ENCODE peak calls at places on chromosome 18, in four cellular contexts. B is IMR-90, Y is trophoblast cell, Q is neuronal stem cell. X is an unnamed sample.

GRCh38 chr18:55907352-55908045 is 319.5 kb upstream of the TCF4 start:
- DNase-seq in B (peak; percentile 13), Y (no peak), Q (no peak), X (no peak)

GRCh38 chr18:6644841-6645240 is 84.7 kb upstream of the ARHGAP28 start:
- DNase-seq in B (no peak), Y (no peak), Q (no peak), X (peak; percentile 57)

GRCh38 chr18:24006731-24007308 is 7.7 kb upstream of the TTC39C start:
- DNase-seq in B (peak; percentile 73), Y (no peak), Q (no peak), X (no peak)

GRCh38 chr18:63137999-63138448 is 181.5 kb downstream of the BCL2 start:
- DNase-seq in B (no peak), Y (no peak), Q (no peak), X (peak; percentile 11)

GRCh38 chr18:52572036-52572750 is 232.2 kb downstream of the DCC start:
- DNase-seq in B (no peak), Y (no peak), Q (no peak), X (no peak)

GRCh38 chr18:79547413-79548076 is 132.1 kb upstream of the CTDP1 start:
- DNase-seq in B (no peak), Y (no peak), Q (no peak), X (no peak)

GRCh38 chr18:55351980-55352714 is 235.8 kb downstream of the TCF4 start:
- DNase-seq in B (peak; percentile 16), Y (no peak), Q (peak; percentile 44), X (peak; percentile 80)

GRCh38 chr18:36798738-36799473 is 29.9 kb downstream of the TPGS2 start:
- DNase-seq in B (peak; percentile 51), Y (no peak), Q (peak; percentile 15), X (no peak)

GRCh38 chr18:27040796-27041195 is 144.3 kb downstream of the CHST9 start:
- DNase-seq in B (no peak), Y (no peak), Q (no peak), X (no peak)

GRCh38 chr18:35983818-35984217 is 11.3 kb downstream of the RMP24 start:
- DNase-seq in B (peak; percentile 94), Y (no peak), Q (no peak), X (no peak)

GRCh38 chr18:69974365-69974764 is 26.7 kb upstream of the CD226 start:
- DNase-seq in B (peak; percentile 65), Y (no peak), Q (no peak), X (no peak)

GRCh38 chr18:70086085-70086484 is 119.4 kb downstream of the RTTN start:
- DNase-seq in B (no peak), Y (no peak), Q (no peak), X (no peak)

GRCh38 chr18:199768-200167 is 41.4 kb downstream of the USP14 start:
- DNase-seq in B (no peak), Y (no peak), Q (no peak), X (no peak)

GRCh38 chr18:8780227-8780626 is 74.9 kb downstream of the MTCL1 start:
- DNase-seq in B (no peak), Y (no peak), Q (no peak), X (no peak)
- H2AK5ac ChIP-seq in B (no peak overlapping the region), Y (no peak overlapping the region), Q (no peak overlapping the region), X (no peak overlapping the region)

GRCh38 chr18:47420130-47420529 is 168.7 kb upstream of the SKOR2 start:
- DNase-seq in B (no peak), Y (no peak), Q (no peak), X (no peak)
- H2AK5ac ChIP-seq in B (no peak overlapping the region), Y (no peak overlapping the region), Q (no peak overlapping the region), X (no peak overlapping the region)

GRCh38 chr18:58780045-58780444 is 84.6 kb upstream of the ZNF532 start:
- DNase-seq in B (no peak), Y (no peak), Q (no peak), X (no peak)

GRCh38 chr18:58779514-58779913 is 85.2 kb upstream of the ZNF532 start:
- DNase-seq in B (no peak), Y (no peak), Q (no peak), X (no peak)

GRCh38 chr18:58785171-58785805 is 79.4 kb upstream of the ZNF532 start:
- DNase-seq in B (peak; percentile 88), Y (peak; percentile 98), Q (no peak), X (peak; percentile 93)

GRCh38 chr18:58784601-58785137 is 80.0 kb upstream of the ZNF532 start:
- DNase-seq in B (no peak), Y (peak; percentile 42), Q (no peak), X (peak; percentile 81)

DNA sequence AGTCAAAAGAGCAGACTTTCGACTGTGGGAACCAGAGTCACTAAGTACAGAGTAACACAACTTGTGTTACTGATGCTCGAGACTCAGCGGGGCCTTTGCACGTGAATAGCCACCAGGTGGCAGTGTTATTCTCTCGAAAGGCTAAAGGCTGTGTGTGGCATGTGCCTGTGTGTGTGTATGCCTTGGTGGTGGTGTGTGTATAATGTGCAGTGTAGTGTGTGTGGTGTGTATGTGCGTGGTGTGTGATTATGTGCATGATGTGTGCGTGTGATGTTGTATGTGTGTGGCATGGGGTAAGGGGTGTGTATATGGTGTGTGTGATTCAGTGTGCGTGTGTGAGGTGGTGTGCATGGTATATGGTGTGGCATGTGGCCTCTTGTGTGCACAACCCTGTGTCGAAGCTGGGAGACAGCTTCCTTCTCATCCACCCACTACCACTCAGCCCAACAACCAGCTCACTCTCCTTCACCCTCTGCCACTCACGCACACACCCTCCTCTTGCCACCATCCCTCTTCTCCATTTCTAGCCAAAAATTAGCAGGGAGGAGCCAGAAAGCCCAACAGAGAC is 83.0 kb upstream of the ZNF532 start:
- DNase-seq in B (peak; percentile 76), Y (peak; percentile 69), Q (peak; percentile 76), X (peak; percentile 91)
- H2AK5ac ChIP-seq in B (peak overlapping the region; percentile 94), Y (peak overlapping the region; percentile 93), Q (no peak overlapping the region), X (peak overlapping the region; percentile 13)

GRCh38 chr18:49645196-49645595 is 83.3 kb downstream of the LIPG start:
- DNase-seq in B (no peak), Y (no peak), Q (no peak), X (no peak)
- H2AK5ac ChIP-seq in B (no peak overlapping the region), Y (no peak overlapping the region), Q (no peak overlapping the region), X (no peak overlapping the region)

GRCh38 chr18:2978208-2978607 is 34.7 kb downstream of the LPIN2 start:
- DNase-seq in B (no peak), Y (no peak), Q (no peak), X (no peak)

GRCh38 chr18:2976733-2977132 is 36.2 kb downstream of the LPIN2 start:
- DNase-seq in B (no peak), Y (no peak), Q (no peak), X (no peak)

GRCh38 chr18:2976218-2976617 is 36.7 kb downstream of the LPIN2 start:
- DNase-seq in B (no peak), Y (no peak), Q (no peak), X (no peak)

GRCh38 chr18:2971741-2972552 is 41.0 kb downstream of the LPIN2 start:
- DNase-seq in B (no peak), Y (peak; percentile 32), Q (no peak), X (no peak)

GRCh38 chr18:2974731-2975130 is 38.2 kb downstream of the LPIN2 start:
- DNase-seq in B (no peak), Y (peak; percentile 45), Q (no peak), X (no peak)
- H2AK5ac ChIP-seq in B (peak overlapping the region; percentile 40), Y (no peak overlapping the region), Q (no peak overlapping the region), X (no peak overlapping the region)

GRCh38 chr18:57772387-57772799 is 30.7 kb downstream of the ATP8B1 start:
- DNase-seq in B (no peak), Y (peak; percentile 88), Q (no peak), X (no peak)
- H2AK5ac ChIP-seq in B (peak overlapping the region; percentile 5), Y (no peak overlapping the region), Q (no peak overlapping the region), X (no peak overlapping the region)

GRCh38 chr18:76997951-76998808 is 134.4 kb downstream of the MBP start:
- DNase-seq in B (no peak), Y (no peak), Q (no peak), X (no peak)
- H2AK5ac ChIP-seq in B (peak overlapping the region; percentile 2), Y (no peak overlapping the region), Q (peak overlapping the region; percentile 6), X (no peak overlapping the region)

X was measured in mesendoderm.